ENCODE peak calls at places on chromosomes 16 and 17, in seven cellular contexts. One of them, this sample, is unnamed.

GRCh38 chr17:4566785-4567184 is 6.4 kb upstream of the GGT6 start:
- DNase-seq in IMR-90: peak
- DNase-seq in H1: no peak
- DNase-seq in mesendoderm: peak
- DNase-seq in H9: peak
- DNase-seq in mesenchymal stem cell: peak
- DNase-seq in trophoblast cell: peak
- DNase-seq in this sample: peak

GRCh38 chr17:48873212-48873611 is 19.4 kb upstream of the ATP5MC1 start:
- DNase-seq in H9: no peak
- DNase-seq in IMR-90: peak
- DNase-seq in mesendoderm: peak
- DNase-seq in H1: no peak
- DNase-seq in trophoblast cell: no peak
- DNase-seq in mesenchymal stem cell: peak
- DNase-seq in this sample: no peak

GRCh38 chr16:70391881-70392481 is 45.3 kb downstream of the DDX19A start:
- DNase-seq in mesenchymal stem cell: peak
- DNase-seq in trophoblast cell: no peak
- DNase-seq in IMR-90: peak
- DNase-seq in H9: no peak
- DNase-seq in mesendoderm: no peak
- DNase-seq in H1: no peak
- DNase-seq in this sample: no peak

GRCh38 chr17:81453049-81453448 is 57.8 kb downstream of the BAHCC1 start:
- DNase-seq in trophoblast cell: no peak
- DNase-seq in IMR-90: no peak
- DNase-seq in H1: no peak
- DNase-seq in mesendoderm: no peak
- DNase-seq in H9: no peak
- DNase-seq in mesenchymal stem cell: no peak
- DNase-seq in this sample: no peak

GRCh38 chr16:54748611-54749190 is 182.0 kb upstream of the IRX5 start:
- DNase-seq in IMR-90: no peak
- DNase-seq in H9: no peak
- DNase-seq in H1: no peak
- DNase-seq in mesenchymal stem cell: no peak
- DNase-seq in trophoblast cell: no peak
- DNase-seq in mesendoderm: no peak
- DNase-seq in this sample: no peak

GRCh38 chr16:69893086-69893485 is 58.0 kb upstream of the CLEC18A start:
- DNase-seq in mesendoderm: no peak
- DNase-seq in H9: no peak
- DNase-seq in IMR-90: no peak
- DNase-seq in mesenchymal stem cell: no peak
- DNase-seq in H1: no peak
- DNase-seq in trophoblast cell: no peak
- DNase-seq in this sample: no peak

GRCh38 chr17:75371981-75372380 is 33.5 kb downstream of the GRB2 start:
- DNase-seq in trophoblast cell: no peak
- DNase-seq in H1: no peak
- DNase-seq in H9: no peak
- DNase-seq in mesenchymal stem cell: no peak
- DNase-seq in mesendoderm: no peak
- DNase-seq in IMR-90: no peak
- DNase-seq in this sample: no peak

GRCh38 chr16:11586375-11586855 is 304 bp downstream of the LITAF start:
- DNase-seq in trophoblast cell: no peak
- DNase-seq in mesendoderm: no peak
- DNase-seq in H1: no peak
- DNase-seq in H9: no peak
- DNase-seq in IMR-90: no peak
- DNase-seq in mesenchymal stem cell: no peak
- DNase-seq in this sample: no peak

GRCh38 chr16:54602666-54603065 is 316.1 kb upstream of the IRX3 start:
- DNase-seq in H9: no peak
- DNase-seq in IMR-90: no peak
- DNase-seq in mesendoderm: no peak
- DNase-seq in H1: no peak
- DNase-seq in trophoblast cell: no peak
- DNase-seq in mesenchymal stem cell: no peak
- DNase-seq in this sample: no peak

GRCh38 chr16:10561001-10561400 is 19.4 kb downstream of the EMP2 start:
- DNase-seq in trophoblast cell: no peak
- DNase-seq in IMR-90: no peak
- DNase-seq in H1: no peak
- DNase-seq in H9: no peak
- DNase-seq in mesenchymal stem cell: no peak
- DNase-seq in mesendoderm: no peak
- DNase-seq in this sample: no peak

GRCh38 chr17:58380207-58381123 is 28.5 kb upstream of the SUPT4H1 start:
- DNase-seq in trophoblast cell: no peak
- DNase-seq in mesenchymal stem cell: no peak
- DNase-seq in IMR-90: no peak
- DNase-seq in H1: no peak
- DNase-seq in H9: no peak
- DNase-seq in mesendoderm: no peak
- DNase-seq in this sample: no peak

GRCh38 chr17:62916684-62917571 is 49.1 kb upstream of the TANC2 start:
- DNase-seq in H1: no peak
- DNase-seq in mesendoderm: no peak
- DNase-seq in IMR-90: peak
- DNase-seq in mesenchymal stem cell: peak
- DNase-seq in trophoblast cell: peak
- DNase-seq in H9: no peak
- DNase-seq in this sample: no peak

GRCh38 chr17:45313927-45314760 is 2.7 kb downstream of the MAP3K14 start:
- DNase-seq in IMR-90: no peak
- DNase-seq in mesendoderm: no peak
- DNase-seq in mesenchymal stem cell: no peak
- DNase-seq in H1: no peak
- DNase-seq in H9: no peak
- DNase-seq in trophoblast cell: no peak
- DNase-seq in this sample: no peak

GRCh38 chr16:71933913-71934696 is 38.8 kb downstream of the IST1 start:
- DNase-seq in IMR-90: peak
- DNase-seq in H1: no peak
- DNase-seq in mesendoderm: no peak
- DNase-seq in H9: no peak
- DNase-seq in mesenchymal stem cell: peak
- DNase-seq in trophoblast cell: no peak
- DNase-seq in this sample: no peak

GRCh38 chr17:82536220-82537201 is 17.0 kb downstream of the FOXK2 start:
- DNase-seq in mesendoderm: no peak
- DNase-seq in mesenchymal stem cell: peak
- DNase-seq in trophoblast cell: peak
- DNase-seq in H1: no peak
- DNase-seq in H9: no peak
- DNase-seq in IMR-90: peak
- DNase-seq in this sample: no peak

GRCh38 chr16:65745-66144 is 6.7 kb downstream of the RHBDF1 start:
- DNase-seq in trophoblast cell: peak
- DNase-seq in mesenchymal stem cell: peak
- DNase-seq in mesendoderm: peak
- DNase-seq in IMR-90: peak
- DNase-seq in H9: peak
- DNase-seq in H1: no peak
- DNase-seq in this sample: peak

GRCh38 chr16:57994778-57995177 is 5.7 kb downstream of the ZNF319 start:
- DNase-seq in H1: no peak
- DNase-seq in mesendoderm: peak
- DNase-seq in H9: peak
- DNase-seq in mesenchymal stem cell: peak
- DNase-seq in IMR-90: peak
- DNase-seq in trophoblast cell: peak
- DNase-seq in this sample: no peak

GRCh38 chr17:48551206-48551597 is 6.3 kb upstream of the HOXB2 start:
- DNase-seq in mesendoderm: no peak
- DNase-seq in trophoblast cell: no peak
- DNase-seq in H9: no peak
- DNase-seq in H1: no peak
- DNase-seq in IMR-90: peak
- DNase-seq in mesenchymal stem cell: peak
- DNase-seq in this sample: no peak

GRCh38 chr17:72699566-72699965 is 392.9 kb downstream of the SLC39A11 start:
- DNase-seq in mesendoderm: no peak
- DNase-seq in mesenchymal stem cell: no peak
- DNase-seq in IMR-90: peak
- DNase-seq in H1: no peak
- DNase-seq in trophoblast cell: no peak
- DNase-seq in H9: no peak
- DNase-seq in this sample: no peak

GRCh38 chr17:72702998-72703397 is 389.5 kb downstream of the SLC39A11 start:
- DNase-seq in mesenchymal stem cell: no peak
- DNase-seq in H9: no peak
- DNase-seq in IMR-90: peak
- DNase-seq in mesendoderm: no peak
- DNase-seq in H1: no peak
- DNase-seq in trophoblast cell: no peak
- DNase-seq in this sample: no peak

GRCh38 chr17:72700226-72700625 is 392.3 kb downstream of the SLC39A11 start:
- DNase-seq in mesendoderm: no peak
- DNase-seq in trophoblast cell: no peak
- DNase-seq in H1: no peak
- DNase-seq in H9: no peak
- DNase-seq in mesenchymal stem cell: no peak
- DNase-seq in IMR-90: no peak
- DNase-seq in this sample: no peak

GRCh38 chr17:72705905-72706395 is 386.5 kb downstream of the SLC39A11 start:
- DNase-seq in mesenchymal stem cell: no peak
- DNase-seq in IMR-90: no peak
- DNase-seq in H1: no peak
- DNase-seq in trophoblast cell: no peak
- DNase-seq in H9: no peak
- DNase-seq in mesendoderm: no peak
- DNase-seq in this sample: no peak

GRCh38 chr17:72702136-72702735 is 390.3 kb downstream of the SLC39A11 start:
- DNase-seq in H1: no peak
- DNase-seq in mesenchymal stem cell: no peak
- DNase-seq in H9: no peak
- DNase-seq in trophoblast cell: no peak
- DNase-seq in mesendoderm: no peak
- DNase-seq in IMR-90: peak
- DNase-seq in this sample: no peak
- H3K23ac ChIP-seq in H1: no peak
- H3K23ac ChIP-seq in mesenchymal stem cell: no peak
- H3K23ac ChIP-seq in H9: no peak
- H3K23ac ChIP-seq in trophoblast cell: no peak
- H3K23ac ChIP-seq in mesendoderm: no peak
- H3K23ac ChIP-seq in IMR-90: no peak
- H3K23ac ChIP-seq in this sample: no peak

GRCh38 chr16:8644513-8645140 is 23.1 kb downstream of the METTL22 start:
- DNase-seq in H1: no peak
- DNase-seq in mesenchymal stem cell: no peak
- DNase-seq in H9: no peak
- DNase-seq in mesendoderm: no peak
- DNase-seq in IMR-90: no peak
- DNase-seq in trophoblast cell: no peak
- DNase-seq in this sample: no peak

GRCh38 chr16:8645141-8645521 is 23.6 kb downstream of the METTL22 start:
- DNase-seq in trophoblast cell: no peak
- DNase-seq in mesenchymal stem cell: no peak
- DNase-seq in H9: no peak
- DNase-seq in H1: no peak
- DNase-seq in mesendoderm: no peak
- DNase-seq in IMR-90: no peak
- DNase-seq in this sample: no peak

GRCh38 chr16:8647721-8648318 is 26.3 kb downstream of the METTL22 start:
- DNase-seq in mesendoderm: no peak
- DNase-seq in IMR-90: no peak
- DNase-seq in H1: no peak
- DNase-seq in trophoblast cell: no peak
- DNase-seq in mesenchymal stem cell: no peak
- DNase-seq in H9: no peak
- DNase-seq in this sample: no peak

GRCh38 chr16:8645831-8646230 is 24.3 kb downstream of the METTL22 start:
- DNase-seq in IMR-90: no peak
- DNase-seq in H9: no peak
- DNase-seq in mesendoderm: no peak
- DNase-seq in H1: no peak
- DNase-seq in mesenchymal stem cell: no peak
- DNase-seq in trophoblast cell: no peak
- DNase-seq in this sample: no peak

DNA sequence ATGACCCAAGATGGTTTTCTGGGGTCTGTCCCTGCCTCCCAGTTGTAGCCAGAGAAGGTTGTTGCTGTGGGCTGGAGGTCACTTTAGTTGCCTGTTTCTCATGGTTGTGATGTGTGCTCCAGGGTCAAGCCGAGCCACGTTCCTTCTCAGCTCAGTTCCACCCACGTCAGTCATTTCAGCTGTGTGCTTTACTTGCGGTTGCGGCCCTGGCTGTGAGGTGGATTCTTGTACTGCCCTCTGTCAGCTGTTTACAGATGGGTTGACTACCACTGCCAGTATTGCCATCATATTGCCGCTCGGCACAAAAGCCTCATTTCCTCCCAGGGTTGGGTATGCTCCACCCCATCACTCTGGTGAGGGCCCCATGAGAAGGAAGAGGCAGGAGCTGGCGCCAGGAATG is 24.8 kb downstream of the METTL22 start:
- DNase-seq in mesendoderm: no peak
- DNase-seq in H9: no peak
- DNase-seq in mesenchymal stem cell: no peak
- DNase-seq in IMR-90: no peak
- DNase-seq in trophoblast cell: no peak
- DNase-seq in H1: no peak
- DNase-seq in this sample: no peak
- H3K23ac ChIP-seq in mesendoderm: no peak
- H3K23ac ChIP-seq in H9: no peak
- H3K23ac ChIP-seq in mesenchymal stem cell: no peak
- H3K23ac ChIP-seq in IMR-90: no peak
- H3K23ac ChIP-seq in trophoblast cell: no peak
- H3K23ac ChIP-seq in H1: no peak
- H3K23ac ChIP-seq in this sample: no peak

GRCh38 chr17:17964710-17965109 is 7.5 kb downstream of the TOM1L2 start:
- DNase-seq in H9: no peak
- DNase-seq in IMR-90: no peak
- DNase-seq in H1: no peak
- DNase-seq in mesenchymal stem cell: no peak
- DNase-seq in mesendoderm: no peak
- DNase-seq in trophoblast cell: no peak
- DNase-seq in this sample: no peak
- H3K23ac ChIP-seq in H9: no peak
- H3K23ac ChIP-seq in IMR-90: no peak
- H3K23ac ChIP-seq in H1: no peak
- H3K23ac ChIP-seq in mesenchymal stem cell: no peak
- H3K23ac ChIP-seq in mesendoderm: no peak
- H3K23ac ChIP-seq in trophoblast cell: no peak
- H3K23ac ChIP-seq in this sample: no peak

DNA sequence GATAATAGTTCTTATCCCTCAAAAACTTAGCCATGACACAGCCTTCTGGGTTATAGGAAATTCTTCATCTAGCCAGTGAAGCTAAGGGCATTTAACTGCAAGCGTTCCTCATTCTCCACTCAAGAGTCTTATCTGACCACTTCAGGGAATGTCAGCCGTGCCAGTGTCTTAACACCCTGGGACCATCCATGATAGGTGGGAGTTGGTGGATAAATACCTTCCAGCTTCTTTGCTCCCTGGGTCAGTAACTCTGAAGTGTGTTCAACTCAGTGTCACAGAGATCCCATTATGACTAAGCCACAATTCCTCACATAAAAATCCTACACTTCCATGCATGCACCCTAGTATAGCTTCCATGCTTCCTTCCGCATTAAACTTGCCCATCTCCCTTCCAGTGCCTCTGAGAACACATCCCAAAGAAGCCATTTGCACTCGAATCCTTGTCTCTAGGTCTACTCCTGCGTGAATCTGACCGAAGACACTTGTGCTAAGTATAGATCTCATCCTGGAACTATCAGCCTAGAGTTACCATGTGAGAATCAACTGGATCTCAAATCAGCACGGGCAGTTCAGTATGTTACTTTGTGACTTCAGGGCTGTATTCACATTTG is 264.3 kb upstream of the MAF start:
- DNase-seq in IMR-90: no peak
- DNase-seq in H9: no peak
- DNase-seq in H1: no peak
- DNase-seq in mesendoderm: no peak
- DNase-seq in trophoblast cell: no peak
- DNase-seq in mesenchymal stem cell: no peak
- DNase-seq in this sample: no peak
- H3K23ac ChIP-seq in IMR-90: no peak
- H3K23ac ChIP-seq in H9: no peak
- H3K23ac ChIP-seq in H1: no peak
- H3K23ac ChIP-seq in mesendoderm: no peak
- H3K23ac ChIP-seq in trophoblast cell: no peak
- H3K23ac ChIP-seq in mesenchymal stem cell: no peak
- H3K23ac ChIP-seq in this sample: no peak